ENCODE peak calls at places on chromosomes 5 and 9, in four cellular contexts. E is NCI-H69, J is T1000, D is activated T-cell treated with anti-CD3 and anti-CD28 coated beads for 1 hour. P is an unnamed sample.
A peak's percentile ranks its signal among the peaks of the same experiment; 100 is the strongest.

GRCh38 chr5:119302916-119303897 is 52.6 kb upstream of the TNFAIP8 start:
- DNase-seq in J (peak; percentile 21), E (peak; percentile 29), D (no peak), P (no peak)

GRCh38 chr5:45694255-45694834 is 1.8 kb downstream of the HCN1 start:
- DNase-seq in D (no peak), E (no peak), J (peak; percentile 4), P (no peak)

GRCh38 chr9:101398930-101399640 is 434 bp downstream of the ZNF189 start:
- DNase-seq in D (no peak), J (no peak), E (peak; percentile 75), P (no peak)

GRCh38 chr5:30380228-30380627 is 813.3 kb upstream of the CDH6 start:
- DNase-seq in E (no peak), J (no peak), D (no peak), P (no peak)

GRCh38 chr5:28648108-28648507 is 1609.7 kb upstream of the CDH9 start:
- DNase-seq in E (peak; percentile 17), D (no peak), J (no peak), P (no peak)

GRCh38 chr9:135343733-135344522 is 135.7 kb upstream of the PPP1R26 start:
- DNase-seq in J (no peak), E (peak; percentile 80), D (peak; percentile 36), P (peak; percentile 90)

GRCh38 chr9:96605328-96605727 is 14.3 kb downstream of the CDC14B start:
- DNase-seq in J (no peak), E (no peak), D (no peak), P (no peak)

GRCh38 chr9:38362912-38363588 is 29.5 kb upstream of the ALDH1B1 start:
- DNase-seq in J (peak; percentile 36), E (peak; percentile 88), D (no peak), P (peak; percentile 31)

GRCh38 chr5:167802755-167803431 is 488.6 kb upstream of the WWC1 start:
- DNase-seq in E (no peak), D (no peak), J (no peak), P (no peak)

GRCh38 chr9:133403766-133404439 is 13.9 kb downstream of the REXO4 start:
- DNase-seq in E (peak; percentile 80), D (peak; percentile 55), J (no peak), P (peak; percentile 59)

GRCh38 chr5:134902071-134902801 is 2.7 kb upstream of the PCBD2 start:
- DNase-seq in D (no peak), E (no peak), J (no peak), P (no peak)

GRCh38 chr9:128143409-128144238 is 5.6 kb upstream of the LCN2 start:
- DNase-seq in D (no peak), E (no peak), J (no peak), P (no peak)

GRCh38 chr5:142065273-142065672 is 43.3 kb upstream of the NDFIP1 start:
- DNase-seq in J (no peak), D (no peak), E (peak; percentile 73), P (no peak)

GRCh38 chr9:115373000-115373709 is 255.2 kb upstream of the TNC start:
- DNase-seq in J (peak; percentile 53), D (no peak), E (peak; percentile 22), P (no peak)

GRCh38 chr5:111720333-111720890 is 36.6 kb downstream of the NREP start:
- DNase-seq in J (no peak), D (no peak), E (no peak), P (no peak)